ENCODE peak calls at places on chromosomes 13 and 19, in ten cellular contexts. V is kidney; M is OCI-LY7; C is adrenal gland; U is DND-41; Z is IMR-90; E is neural progenitor cell; H is breast epithelium; W is cardiac muscle cell; F is effector memory CD4-positive, alpha-beta T cell. N is an unnamed sample. For H3K4me1, the result is how much of the 10 kb centered on the place peaks cover.

GRCh38 chr13:90105276-90105675 is 1242.2 kb upstream of the MIR17HG start:
- DNase-seq in F (no peak), W (no peak), E (no peak), U (no peak), C (no peak), Z (no peak), H (no peak), M (no peak), V (no peak), N (no peak)

GRCh38 chr13:105207586-105208293 is 1327.7 kb downstream of the EFNB2 start:
- DNase-seq in M (no peak), F (no peak), U (no peak), Z (peak), C (no peak), V (no peak), H (no peak), E (no peak), W (no peak), N (no peak)

GRCh38 chr19:42252365-42253244 is 2.3 kb downstream of the ERF start:
- DNase-seq in Z (peak), H (no peak), U (no peak), W (peak), F (no peak), M (no peak), V (peak), C (peak), E (no peak), N (no peak)

GRCh38 chr13:50370303-50370950 is 355.2 kb downstream of the KCNRG start:
- DNase-seq in C (no peak), U (no peak), V (no peak), M (peak), Z (no peak), W (no peak), E (no peak), F (no peak), H (no peak), N (no peak)

GRCh38 chr19:29678484-29679106 is 13.3 kb downstream of the PLEKHF1 start:
- DNase-seq in H (no peak), W (no peak), Z (no peak), M (no peak), U (no peak), V (peak), E (no peak), F (no peak), C (peak), N (no peak)

GRCh38 chr13:60164490-60164889 is 762 bp upstream of the DIAPH3 start:
- DNase-seq in H (no peak), C (no peak), M (no peak), U (no peak), W (no peak), Z (peak), E (peak), V (no peak), F (no peak), N (peak)

GRCh38 chr19:14110650-14111049 is 6.9 kb downstream of the PRKACA start:
- DNase-seq in E (no peak), U (no peak), W (no peak), V (no peak), M (no peak), Z (no peak), F (no peak), H (no peak), C (no peak), N (no peak)

GRCh38 chr19:19226204-19226603 is 14.4 kb downstream of the NCAN start:
- DNase-seq in V (no peak), W (no peak), H (no peak), C (no peak), U (no peak), E (no peak), M (no peak), F (no peak), Z (no peak), N (no peak)

GRCh38 chr19:49512970-49513745 is 697 bp downstream of the FCGRT start:
- DNase-seq in M (peak), U (no peak), V (peak), C (no peak), F (no peak), W (peak), E (peak), H (no peak), Z (no peak), N (no peak)

GRCh38 chr13:73063166-73063565 is 4.4 kb downstream of the KLF5 start:
- DNase-seq in F (no peak), M (no peak), V (no peak), Z (no peak), U (no peak), H (no peak), C (no peak), W (no peak), E (no peak), N (no peak)

GRCh38 chr13:71866173-71867091 is 572 bp downstream of the DACH1 start:
- DNase-seq in U (peak), W (peak), V (peak), Z (no peak), M (no peak), E (peak), H (peak), C (peak), F (no peak), N (peak)

GRCh38 chr13:50412046-50412617 is 396.9 kb downstream of the KCNRG start:
- DNase-seq in C (no peak), V (no peak), H (no peak), U (no peak), Z (peak), E (no peak), W (no peak), F (no peak), M (no peak), N (no peak)

GRCh38 chr13:45385912-45386311 is 32.3 kb downstream of the SLC25A30 start:
- DNase-seq in F (no peak), U (no peak), V (no peak), M (no peak), W (no peak), C (peak), H (no peak), Z (no peak), E (no peak), N (no peak)

GRCh38 chr13:113002206-113002821 is 33.3 kb downstream of the MCF2L start:
- DNase-seq in Z (no peak), F (no peak), V (no peak), M (no peak), W (peak), U (no peak), C (no peak), H (no peak), E (peak), N (no peak)

GRCh38 chr19:22422220-22422619 is at the start of gene ZNF98:
- DNase-seq in V (no peak), Z (no peak), E (no peak), C (peak), U (no peak), W (no peak), H (peak), M (no peak), F (no peak), N (no peak)

GRCh38 chr13:100588350-100589177 is at the start of gene GGACT:
- DNase-seq in F (peak), Z (peak), E (peak), U (peak), M (peak), C (peak), H (peak), V (peak), W (peak), N (peak)

GRCh38 chr13:98539655-98540054 is 37.3 kb downstream of the STK24 start:
- DNase-seq in E (no peak), U (no peak), Z (no peak), F (no peak), V (no peak), W (no peak), C (no peak), H (no peak), M (no peak), N (no peak)

GRCh38 chr19:7739211-7739752 is 7.4 kb upstream of the CLEC4G start:
- DNase-seq in F (no peak), V (no peak), U (no peak), M (no peak), H (no peak), E (no peak), Z (no peak), C (no peak), W (no peak), N (no peak)

GRCh38 chr19:44746946-44747738 is 1.4 kb upstream of the BCL3 start:
- DNase-seq in V (peak), F (peak), Z (peak), H (peak), U (peak), M (peak), C (peak), W (peak), E (peak), N (peak)

GRCh38 chr13:33213024-33213795 is 72.3 kb downstream of the STARD13 start:
- DNase-seq in W (no peak), V (no peak), F (no peak), C (no peak), M (no peak), U (no peak), Z (no peak), H (no peak), E (peak), N (no peak)

GRCh38 chr13:90757127-90757680 is 590.3 kb upstream of the MIR17HG start:
- DNase-seq in U (no peak), H (no peak), F (no peak), M (no peak), C (no peak), W (no peak), Z (no peak), E (no peak), V (no peak), N (no peak)

GRCh38 chr13:112903606-112904195 is 65.3 kb upstream of the MCF2L start:
- DNase-seq in F (no peak), H (peak), V (no peak), U (no peak), M (no peak), E (no peak), C (peak), Z (no peak), W (no peak), N (no peak)

GRCh38 chr13:36475468-36475867 is 43.2 kb downstream of the CCNA1 start:
- DNase-seq in H (no peak), M (peak), E (peak), U (no peak), F (no peak), C (no peak), Z (no peak), W (no peak), V (no peak), N (no peak)

GRCh38 chr13:100674363-100674847 is at the start of gene TMTC4:
- DNase-seq in H (no peak), M (no peak), E (peak), C (no peak), U (peak), W (peak), Z (no peak), F (no peak), V (no peak), N (no peak)

GRCh38 chr13:80084086-80084676 is 256.7 kb downstream of the SPRY2 start:
- DNase-seq in H (no peak), E (no peak), Z (peak), U (no peak), M (no peak), V (no peak), W (no peak), C (peak), F (no peak), N (no peak)

GRCh38 chr13:72255908-72256307 is 388.9 kb upstream of the DACH1 start:
- DNase-seq in F (no peak), Z (no peak), M (no peak), W (peak), V (no peak), H (no peak), C (peak), E (peak), U (no peak), N (no peak)

GRCh38 chr19:41912899-41913475 is 15.3 kb downstream of the ERFL start:
- DNase-seq in F (no peak), W (no peak), Z (no peak), E (peak), C (no peak), H (no peak), U (no peak), M (no peak), V (no peak), N (no peak)

GRCh38 chr13:48730971-48731658 is 77.4 kb downstream of the CYSLTR2 start:
- DNase-seq in H (no peak), F (no peak), Z (peak), W (no peak), V (no peak), E (peak), C (no peak), U (no peak), M (no peak), N (peak)

GRCh38 chr19:16076958-16077611 is 790 bp downstream of the TPM4 start:
- DNase-seq in V (peak), U (peak), M (peak), W (peak), C (no peak), F (no peak), E (peak), H (peak), Z (no peak), N (no peak)

GRCh38 chr19:16075430-16076153 is 703 bp upstream of the TPM4 start:
- DNase-seq in C (no peak), V (peak), H (no peak), W (no peak), E (peak), U (no peak), F (no peak), Z (no peak), M (no peak), N (no peak)

GRCh38 chr19:16078311-16078758 is 2.0 kb downstream of the TPM4 start:
- DNase-seq in H (peak), U (peak), C (no peak), W (peak), Z (peak), M (peak), F (no peak), V (peak), E (peak), N (no peak)

GRCh38 chr19:16076154-16076957 is at the start of gene TPM4:
- DNase-seq in C (peak), W (peak), F (peak), U (peak), E (peak), M (peak), H (peak), V (peak), Z (peak), N (peak)

DNA sequence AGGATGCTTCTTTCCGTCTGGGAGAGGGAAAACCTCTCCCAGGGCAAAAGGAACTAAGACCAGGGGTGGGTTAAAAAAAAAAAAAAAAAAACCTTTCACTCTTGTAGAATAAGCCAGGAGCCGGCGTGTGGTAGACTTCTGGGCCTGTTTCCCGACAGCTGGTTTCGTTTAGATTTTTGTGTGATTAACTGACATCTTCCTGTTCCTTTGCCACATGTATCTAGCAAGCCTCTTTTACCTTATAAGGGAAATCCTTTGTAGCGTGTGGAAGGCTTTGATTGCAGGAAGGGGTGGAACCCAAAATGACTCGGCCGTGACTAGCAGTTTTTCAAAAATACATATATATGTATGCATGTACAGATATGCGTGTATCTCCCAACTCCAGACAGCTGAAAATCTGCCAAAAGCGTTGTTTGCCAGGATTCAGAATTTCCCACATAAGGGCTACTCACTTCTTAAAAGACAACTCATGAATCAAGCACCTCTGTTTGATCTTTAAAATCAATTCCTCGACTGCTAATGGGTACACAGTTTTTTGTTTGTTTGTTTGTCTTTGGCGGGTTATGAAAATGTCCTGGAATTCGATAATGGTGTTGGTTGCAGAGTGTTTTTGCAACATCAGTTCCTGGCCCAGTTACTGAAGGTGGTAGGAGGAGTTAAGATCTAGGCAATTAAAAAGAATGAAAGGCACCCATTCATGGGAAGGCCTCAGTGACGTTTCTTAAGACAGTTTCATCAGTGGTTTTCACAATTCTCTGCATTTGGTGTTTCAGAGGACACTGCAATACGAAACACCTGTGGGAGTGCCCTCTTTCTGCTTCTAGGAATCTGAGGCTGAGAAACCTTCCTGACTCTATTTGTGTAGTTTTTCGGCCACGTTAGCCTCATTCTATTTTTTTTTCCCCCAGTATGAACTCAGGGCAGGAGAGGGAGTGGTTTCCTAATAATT is 2.7 kb downstream of the TPM4 start:
- DNase-seq in Z (peak), H (peak), C (peak), M (peak), E (peak), F (peak), U (peak), W (peak), V (peak), N (peak)
- H3K27ac ChIP-seq in Z (peak), H (peak), C (peak), M (peak), E (peak), F (peak), U (peak), W (peak), V (peak), N (peak)

DNA sequence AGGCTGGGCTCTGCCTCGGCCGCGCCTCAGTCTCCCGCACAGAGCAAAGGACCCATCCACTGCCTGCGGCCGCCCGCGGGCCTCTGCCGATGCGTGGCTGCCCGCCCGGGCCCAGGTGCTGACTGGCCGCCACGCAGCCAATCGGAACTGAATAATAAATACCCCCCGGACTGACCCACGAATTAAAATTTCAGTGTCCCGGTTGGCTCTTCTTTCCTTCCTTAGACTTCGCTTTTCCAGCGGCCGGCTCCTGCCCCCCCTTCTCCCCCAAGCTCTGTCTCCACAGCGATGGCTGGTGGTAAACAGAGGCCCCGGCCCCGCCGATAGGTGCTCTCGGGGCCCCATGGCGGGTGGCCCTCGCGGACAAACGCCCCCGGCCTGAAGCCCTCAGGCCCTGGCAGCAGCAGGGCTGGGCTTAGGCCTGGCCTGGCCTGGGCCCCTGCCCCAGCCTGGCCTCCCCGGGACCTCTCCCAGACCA is 2.6 kb downstream of the ZBTB7A start:
- DNase-seq in M (no peak), Z (peak), H (no peak), C (peak), F (no peak), W (peak), U (no peak), V (peak), E (peak), N (no peak)
- H3K4me1 ChIP-seq in M (half or more), Z (under half), H (under half), C (half or more), F (half or more), W (under half), U (under half), V (under half), E (under half), N (half or more)

GRCh38 chr13:75480691-75481175 is 1.2 kb downstream of the TBC1D4 start:
- DNase-seq in W (peak), U (no peak), E (peak), C (peak), H (peak), F (no peak), M (peak), V (peak), Z (peak), N (peak)

GRCh38 chr13:75481176-75482069 is 546 bp downstream of the TBC1D4 start:
- DNase-seq in U (no peak), Z (no peak), E (peak), V (peak), H (no peak), F (no peak), C (no peak), M (peak), W (peak), N (peak)

GRCh38 chr13:75485286-75486062 is 3.5 kb upstream of the TBC1D4 start:
- DNase-seq in H (no peak), M (no peak), E (no peak), F (no peak), C (no peak), W (no peak), U (no peak), V (no peak), Z (peak), N (no peak)

GRCh38 chr13:75482070-75482819 is at the start of gene TBC1D4:
- DNase-seq in E (peak), H (peak), M (peak), C (peak), U (peak), F (peak), V (peak), W (peak), Z (peak), N (peak)

DNA sequence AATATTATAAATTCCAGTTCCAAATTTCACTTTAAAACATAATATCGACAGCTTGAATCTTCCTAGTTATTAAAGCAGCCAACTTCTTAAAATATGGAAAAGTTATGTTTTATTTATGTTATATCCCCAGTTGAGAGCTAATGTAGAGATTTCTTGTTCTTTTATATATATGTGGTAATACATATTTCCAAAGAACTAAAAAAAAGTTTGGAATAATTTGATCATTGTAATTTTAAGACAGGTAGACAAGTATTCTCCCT is 781 bp upstream of the TBC1D4 start:
- DNase-seq in F (no peak), H (no peak), W (no peak), E (no peak), U (no peak), Z (no peak), C (no peak), M (no peak), V (no peak), N (no peak)
- H3K27ac ChIP-seq in F (no peak), H (peak), W (peak), E (peak), U (peak), Z (no peak), C (peak), M (no peak), V (peak), N (no peak)

GRCh38 chr19:12787458-12787857 is 3.8 kb upstream of the JUNB start:
- DNase-seq in F (no peak), V (no peak), U (no peak), C (no peak), W (no peak), H (no peak), E (no peak), M (no peak), Z (no peak), N (no peak)

GRCh38 chr19:12785431-12786011 is 5.8 kb upstream of the JUNB start:
- DNase-seq in C (peak), F (no peak), U (no peak), V (no peak), M (no peak), H (no peak), E (no peak), Z (no peak), W (no peak), N (no peak)

GRCh38 chr19:12784871-12785430 is 6.3 kb upstream of the JUNB start:
- DNase-seq in W (no peak), Z (peak), E (no peak), V (no peak), M (no peak), U (no peak), F (peak), H (no peak), C (no peak), N (peak)

GRCh38 chr19:12786950-12787349 is 4.3 kb upstream of the JUNB start:
- DNase-seq in Z (no peak), M (no peak), F (no peak), V (no peak), W (no peak), E (no peak), H (no peak), C (no peak), U (no peak), N (no peak)

DNA sequence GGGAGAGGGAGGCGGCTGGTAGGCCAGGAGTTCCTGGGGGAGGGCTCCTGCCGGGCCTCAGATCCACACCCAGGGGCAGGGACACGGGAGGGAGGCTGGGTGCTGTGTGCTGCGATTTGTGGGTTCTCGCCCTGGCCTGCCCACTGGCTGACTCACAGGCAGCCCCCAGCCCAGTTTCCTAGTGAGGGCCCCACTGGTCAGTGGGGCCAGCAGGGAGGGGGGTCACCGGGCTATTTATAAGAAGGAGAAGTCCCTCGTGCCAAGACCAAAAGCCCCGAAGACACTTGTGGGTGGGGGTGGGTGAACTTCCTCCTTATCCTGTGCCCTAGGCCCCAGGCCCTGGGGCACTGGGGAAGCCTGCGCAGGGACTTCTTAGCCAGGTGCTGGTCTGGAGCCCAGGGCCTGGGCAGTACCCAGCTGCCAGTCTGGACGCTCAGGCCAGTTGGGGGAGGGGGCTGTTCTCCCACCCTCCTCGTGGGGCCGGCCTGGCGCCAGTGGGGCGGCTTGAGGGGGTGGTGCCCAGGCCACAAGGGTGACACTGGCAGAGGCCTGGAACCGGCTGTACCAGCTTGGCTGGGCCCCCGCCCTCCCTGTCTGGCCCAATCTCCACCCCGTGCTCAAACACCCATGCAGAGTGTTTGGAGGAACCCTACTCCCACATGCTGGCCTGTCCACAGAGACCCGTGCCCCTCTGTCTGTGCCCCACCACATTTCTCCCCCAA is 5.0 kb upstream of the JUNB start:
- DNase-seq in H (peak), W (no peak), M (no peak), E (no peak), F (no peak), V (peak), U (no peak), Z (no peak), C (peak), N (peak)
- H3K4me1 ChIP-seq in H (under half), W (under half), M (half or more), E (under half), F (half or more), V (half or more), U (half or more), Z (half or more), C (half or more), N (half or more)